ENCODE peak calls at places on chromosomes 13 and 19, in seven cellular contexts. R is HepG2, K is HCT116, Q is GM12878, G is K562, F is SK-N-SH, A is H1. C is an unnamed sample.

GRCh38 chr13:73368608-73369007 is 309.8 kb downstream of the KLF5 start:
- DNase-seq in K (no peak), R (no peak), A (no peak), F (no peak), G (no peak), Q (no peak), C (no peak)

GRCh38 chr19:44748426-44749254 is at the start of gene BCL3:
- DNase-seq in F (peak), R (no peak), G (peak), A (no peak), K (no peak), Q (no peak), C (peak)

GRCh38 chr19:51480590-51480989 is 2.3 kb downstream of the CEACAM18 start:
- DNase-seq in K (no peak), A (no peak), R (peak), F (no peak), G (peak), Q (no peak), C (no peak)

GRCh38 chr19:38255759-38256052 is 468 bp downstream of the PPP1R14A start:
- DNase-seq in R (no peak), F (peak), A (no peak), Q (no peak), K (no peak), G (peak), C (no peak)

GRCh38 chr13:48838193-48839000 is 137.3 kb upstream of the FNDC3A start:
- DNase-seq in F (no peak), G (no peak), R (no peak), K (no peak), A (no peak), Q (no peak), C (no peak)

GRCh38 chr13:110799246-110800236 is 86.0 kb downstream of the ING1 start:
- DNase-seq in K (no peak), R (no peak), A (no peak), G (no peak), F (no peak), Q (no peak), C (no peak)

GRCh38 chr13:111359237-111359915 is 38.9 kb downstream of the TEX29 start:
- DNase-seq in K (no peak), R (no peak), A (peak), G (no peak), Q (no peak), F (no peak), C (no peak)

GRCh38 chr13:43963726-43964125 is 84.0 kb downstream of the LACC1 start:
- DNase-seq in F (no peak), A (no peak), R (no peak), K (peak), G (no peak), Q (no peak), C (no peak)

GRCh38 chr19:35090160-35090794 is 25.3 kb upstream of the FXYD3 start:
- DNase-seq in R (peak), Q (no peak), K (peak), A (peak), F (peak), G (peak), C (peak)

GRCh38 chr13:43985437-43986051 is 105.8 kb downstream of the LACC1 start:
- DNase-seq in Q (no peak), R (no peak), F (no peak), K (no peak), A (no peak), G (no peak), C (no peak)

GRCh38 chr13:32031025-32031814 is at the start of gene FRY:
- DNase-seq in F (peak), Q (no peak), R (peak), A (peak), K (peak), G (no peak), C (peak)

GRCh38 chr19:17762505-17763229 is 11.4 kb downstream of the FCHO1 start:
- DNase-seq in R (peak), F (peak), A (peak), K (no peak), Q (no peak), G (peak), C (no peak)

GRCh38 chr19:6728346-6728745 is 7.9 kb upstream of the C3 start:
- DNase-seq in F (no peak), Q (no peak), G (no peak), K (no peak), A (no peak), R (no peak), C (no peak)

GRCh38 chr13:82933986-82934385 is 948.3 kb downstream of the SLITRK1 start:
- DNase-seq in F (no peak), G (no peak), Q (no peak), K (no peak), R (no peak), A (no peak), C (no peak)

GRCh38 chr19:55812449-55812848 is 19.4 kb downstream of the NLRP11 start:
- DNase-seq in G (no peak), F (no peak), Q (no peak), A (no peak), R (no peak), K (no peak), C (no peak)

GRCh38 chr19:14678199-14678598 is 3.6 kb upstream of the ADGRE3 start:
- DNase-seq in R (no peak), G (no peak), Q (no peak), A (no peak), K (no peak), F (no peak), C (no peak)

GRCh38 chr13:102904408-102904862 is 58.6 kb downstream of the ERCC5 start:
- DNase-seq in Q (no peak), A (no peak), F (no peak), G (no peak), R (no peak), K (no peak), C (no peak)

GRCh38 chr19:39196860-39197562 is at the start of gene NCCRP1:
- DNase-seq in G (peak), Q (no peak), R (no peak), A (peak), F (peak), K (no peak), C (no peak)

GRCh38 chr13:113110048-113110851 is 4.7 kb downstream of the F7 start:
- DNase-seq in K (no peak), A (no peak), F (peak), R (no peak), G (no peak), Q (no peak), C (no peak)

GRCh38 chr19:56837492-56837891 is 3.0 kb downstream of the PEG3 start:
- DNase-seq in F (peak), R (peak), Q (no peak), A (no peak), K (no peak), G (no peak), C (no peak)

GRCh38 chr13:35139591-35139990 is 197.5 kb downstream of the NBEA start:
- DNase-seq in F (no peak), A (no peak), Q (no peak), R (no peak), K (no peak), G (no peak), C (no peak)

GRCh38 chr19:41426952-41427646 is at the start of gene B3GNT8:
- DNase-seq in Q (no peak), F (peak), R (peak), K (no peak), A (peak), G (peak), C (no peak)

GRCh38 chr19:28727133-28727834 is 485.7 kb downstream of the UQCRFS1 start:
- DNase-seq in R (no peak), A (peak), Q (no peak), K (no peak), F (peak), G (peak), C (no peak)

GRCh38 chr19:12092065-12092867 is 27.7 kb downstream of the ZNF844 start:
- DNase-seq in Q (peak), F (no peak), G (peak), R (peak), K (no peak), A (peak), C (peak)

GRCh38 chr13:20174656-20175405 is 14.0 kb upstream of the GJA3 start:
- DNase-seq in F (no peak), R (peak), G (peak), K (peak), A (no peak), Q (peak), C (peak)

GRCh38 chr19:1936916-1937610 is 3.9 kb upstream of the CSNK1G2 start:
- DNase-seq in Q (no peak), F (no peak), G (no peak), K (no peak), R (no peak), A (no peak), C (no peak)

GRCh38 chr19:1933245-1933644 is 7.7 kb upstream of the CSNK1G2 start:
- DNase-seq in K (no peak), G (no peak), A (no peak), R (no peak), F (no peak), Q (no peak), C (no peak)

GRCh38 chr19:1936430-1936829 is 4.5 kb upstream of the CSNK1G2 start:
- DNase-seq in K (no peak), R (no peak), F (no peak), G (no peak), A (no peak), Q (no peak), C (no peak)

GRCh38 chr19:1933942-1934341 is 7.0 kb upstream of the CSNK1G2 start:
- DNase-seq in G (no peak), A (no peak), K (no peak), F (no peak), Q (no peak), R (no peak), C (no peak)

GRCh38 chr19:1935484-1936208 is 5.3 kb upstream of the CSNK1G2 start:
- DNase-seq in R (peak), G (no peak), A (no peak), F (no peak), Q (no peak), K (peak), C (peak)
- TF ChIP-seq JUND in R (peak), G (no peak), A (no peak), F (no peak), Q (no peak), K (no peak), C (no peak)

DNA sequence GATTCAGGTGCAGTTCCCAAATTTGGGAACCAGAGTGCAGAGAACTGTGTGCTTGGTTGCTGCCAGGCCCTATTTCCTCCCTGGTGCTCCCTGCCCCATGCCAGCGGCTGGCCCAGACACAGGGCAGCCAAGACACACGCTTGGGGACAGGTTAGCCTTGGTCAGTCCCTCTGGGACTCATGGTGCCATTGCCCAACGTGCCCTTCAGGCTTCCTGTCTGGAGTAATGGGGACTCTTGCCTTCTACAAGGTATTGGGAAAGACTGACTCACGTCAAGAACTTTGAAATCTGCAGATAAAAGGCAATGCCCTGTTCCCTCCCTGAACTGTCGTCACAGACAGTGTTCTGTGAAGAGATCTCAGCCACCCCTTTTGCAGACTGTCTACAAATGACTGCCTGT is 58.8 kb downstream of the GSX1 start:
- DNase-seq in Q (no peak), F (no peak), A (no peak), G (no peak), R (no peak), K (no peak), C (no peak)
- TF ChIP-seq JUND in Q (no peak), F (no peak), A (no peak), G (no peak), R (no peak), K (no peak), C (no peak)

GRCh38 chr13:51726446-51727185 is 77.3 kb downstream of the DHRS12 start:
- DNase-seq in Q (no peak), A (no peak), F (no peak), G (no peak), K (no peak), R (no peak), C (no peak)

GRCh38 chr13:51717786-51718398 is 86.1 kb downstream of the DHRS12 start:
- DNase-seq in R (no peak), A (no peak), F (no peak), G (no peak), Q (no peak), K (no peak), C (no peak)

GRCh38 chr13:51723529-51723928 is 80.4 kb downstream of the DHRS12 start:
- DNase-seq in A (no peak), R (no peak), K (no peak), Q (no peak), F (no peak), G (no peak), C (no peak)

GRCh38 chr13:51724721-51725120 is 79.2 kb downstream of the DHRS12 start:
- DNase-seq in Q (no peak), K (no peak), A (no peak), F (no peak), G (no peak), R (no peak), C (no peak)

DNA sequence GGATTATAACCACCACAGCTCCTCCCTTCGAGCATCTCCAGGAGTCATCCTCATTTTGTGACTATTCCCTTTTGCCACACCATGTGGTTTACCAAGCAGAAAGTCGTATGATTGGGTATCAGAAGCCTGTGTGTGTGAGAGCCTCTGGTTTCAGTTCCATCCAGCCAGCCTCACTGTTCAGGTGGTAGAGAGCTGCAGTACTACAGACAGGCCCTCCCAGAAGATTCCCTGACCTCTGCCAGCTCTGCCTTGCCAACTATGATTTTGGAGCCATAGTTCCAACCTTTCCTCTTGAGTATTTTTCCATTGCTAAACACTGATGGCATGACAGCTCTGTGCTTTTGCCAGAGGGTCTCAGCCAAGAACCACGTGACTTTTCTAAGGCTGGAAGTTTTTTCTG is 82.5 kb downstream of the DHRS12 start:
- DNase-seq in Q (peak), G (no peak), A (no peak), K (no peak), R (no peak), F (no peak), C (no peak)
- TF ChIP-seq JUND in Q (no peak), G (no peak), A (no peak), K (no peak), R (no peak), F (no peak), C (no peak)

GRCh38 chr19:21604941-21605548 is 99.6 kb downstream of the ZNF429 start:
- DNase-seq in K (no peak), R (no peak), F (no peak), G (no peak), Q (no peak), A (no peak), C (no peak)

GRCh38 chr19:21602105-21602658 is 96.8 kb downstream of the ZNF429 start:
- DNase-seq in Q (no peak), G (no peak), A (no peak), R (no peak), F (no peak), K (no peak), C (no peak)

GRCh38 chr19:21607453-21607852 is 102.1 kb downstream of the ZNF429 start:
- DNase-seq in A (no peak), K (no peak), R (no peak), G (no peak), F (no peak), Q (no peak), C (no peak)

GRCh38 chr19:21603431-21604153 is 98.2 kb downstream of the ZNF429 start:
- DNase-seq in G (no peak), R (no peak), F (no peak), Q (no peak), K (no peak), A (no peak), C (no peak)

GRCh38 chr19:21604351-21604926 is 99.0 kb downstream of the ZNF429 start:
- DNase-seq in A (peak), R (no peak), K (no peak), F (no peak), Q (no peak), G (no peak), C (no peak)
- TF ChIP-seq JUND in A (no peak), R (no peak), K (no peak), F (no peak), Q (no peak), G (no peak), C (no peak)

DNA sequence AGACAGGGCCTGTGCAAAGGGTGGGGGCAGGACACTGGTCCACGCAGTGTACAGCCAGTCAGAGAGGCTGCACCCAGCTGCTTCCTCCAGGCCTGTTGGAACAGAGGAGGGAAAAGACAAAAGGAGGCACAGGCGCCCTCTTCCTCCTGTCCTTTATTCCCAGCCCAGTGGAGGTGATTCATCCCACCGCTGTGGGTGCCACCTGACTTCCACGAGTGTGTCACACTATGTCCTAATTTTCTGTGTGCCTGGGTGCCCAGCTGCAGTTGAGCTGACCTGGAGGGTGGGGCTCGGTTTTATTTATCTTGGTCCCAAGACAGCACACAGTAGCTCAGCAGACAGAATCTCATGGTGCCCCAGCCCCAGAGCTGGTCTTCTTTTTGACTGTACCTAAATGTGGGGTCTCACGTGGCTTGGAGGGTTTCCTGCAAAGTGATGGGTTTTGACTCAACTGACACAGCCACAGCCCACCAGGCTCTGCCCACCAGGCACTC is 9.0 kb downstream of the EPS15L1 start:
- DNase-seq in G (no peak), Q (no peak), A (no peak), R (no peak), F (no peak), K (no peak), C (no peak)
- TF ChIP-seq JUND in G (no peak), Q (no peak), A (no peak), R (no peak), F (no peak), K (no peak), C (no peak)

GRCh38 chr13:106455777-106456176 is 79.7 kb downstream of the EFNB2 start:
- DNase-seq in Q (no peak), K (no peak), A (no peak), R (no peak), F (no peak), G (no peak), C (no peak)
- TF ChIP-seq JUND in Q (no peak), K (no peak), A (no peak), R (no peak), F (no peak), G (no peak), C (no peak)

GRCh38 chr13:79786176-79786575 is 305.2 kb downstream of the NDFIP2 start:
- DNase-seq in R (no peak), F (no peak), G (no peak), Q (no peak), A (no peak), K (no peak), C (no peak)
- TF ChIP-seq JUND in R (no peak), F (no peak), G (no peak), Q (no peak), A (no peak), K (no peak), C (no peak)

GRCh38 chr13:98997738-98998641 is 20.1 kb upstream of the DOCK9 start:
- DNase-seq in F (no peak), Q (no peak), G (no peak), A (peak), K (no peak), R (no peak), C (no peak)
- TF ChIP-seq JUND in F (no peak), Q (no peak), G (no peak), A (no peak), K (peak), R (no peak), C (no peak)

GRCh38 chr19:16660763-16661479 is at the start of gene TMEM38A:
- DNase-seq in A (peak), Q (no peak), F (peak), K (no peak), G (peak), R (no peak), C (peak)
- TF ChIP-seq JUND in A (no peak), Q (no peak), F (no peak), K (no peak), G (no peak), R (no peak), C (no peak)

C was measured in T47D.